ENCODE peak calls at places on chromosomes 7 and 10, in five cellular contexts. One of them, this sample, is unnamed. For H3K4me1, the result is how much of the 10 kb centered on the place peaks cover.

GRCh38 chr10:20986049-20986448 is 88.9 kb upstream of the NEBL start:
- DNase-seq in OCI-LY7: no peak
- DNase-seq in Peyer's patch: no peak
- DNase-seq in stomach: no peak
- DNase-seq in A549: no peak
- DNase-seq in this sample: no peak

GRCh38 chr10:31157125-31157983 is 125.7 kb upstream of the ZNF438 start:
- DNase-seq in OCI-LY7: no peak
- DNase-seq in Peyer's patch: no peak
- DNase-seq in stomach: no peak
- DNase-seq in A549: no peak
- DNase-seq in this sample: peak

GRCh38 chr7:155352076-155352752 is 54.5 kb downstream of the INSIG1 start:
- DNase-seq in OCI-LY7: no peak
- DNase-seq in Peyer's patch: no peak
- DNase-seq in stomach: no peak
- DNase-seq in A549: no peak
- DNase-seq in this sample: no peak

GRCh38 chr7:37247881-37248280 is 200.8 kb downstream of the ELMO1 start:
- DNase-seq in OCI-LY7: no peak
- DNase-seq in Peyer's patch: no peak
- DNase-seq in stomach: no peak
- DNase-seq in A549: no peak
- DNase-seq in this sample: no peak

GRCh38 chr10:31942892-31943291 is 14.3 kb upstream of the ARHGAP12 start:
- DNase-seq in OCI-LY7: no peak
- DNase-seq in Peyer's patch: no peak
- DNase-seq in stomach: peak
- DNase-seq in A549: no peak
- DNase-seq in this sample: no peak

GRCh38 chr10:73585223-73585784 is 5.8 kb downstream of the USP54 start:
- DNase-seq in OCI-LY7: no peak
- DNase-seq in Peyer's patch: no peak
- DNase-seq in stomach: no peak
- DNase-seq in A549: no peak
- DNase-seq in this sample: no peak

GRCh38 chr7:26930201-26930600 is 65.8 kb upstream of the SKAP2 start:
- DNase-seq in OCI-LY7: no peak
- DNase-seq in Peyer's patch: no peak
- DNase-seq in stomach: no peak
- DNase-seq in A549: no peak
- DNase-seq in this sample: no peak

GRCh38 chr7:135414850-135415439 is 95.0 kb downstream of the CNOT4 start:
- DNase-seq in OCI-LY7: peak
- DNase-seq in Peyer's patch: peak
- DNase-seq in stomach: peak
- DNase-seq in A549: peak
- DNase-seq in this sample: no peak

GRCh38 chr10:130013938-130014733 is 50.1 kb upstream of the EBF3 start:
- DNase-seq in OCI-LY7: no peak
- DNase-seq in Peyer's patch: no peak
- DNase-seq in stomach: no peak
- DNase-seq in A549: no peak
- DNase-seq in this sample: no peak

GRCh38 chr7:52500796-52501195 is 534.6 kb upstream of the POM121L12 start:
- DNase-seq in OCI-LY7: no peak
- DNase-seq in Peyer's patch: no peak
- DNase-seq in stomach: no peak
- DNase-seq in A549: no peak
- DNase-seq in this sample: no peak

GRCh38 chr7:130371059-130371458 is 9.2 kb upstream of the CPA1 start:
- DNase-seq in OCI-LY7: no peak
- DNase-seq in Peyer's patch: no peak
- DNase-seq in stomach: peak
- DNase-seq in A549: no peak
- DNase-seq in this sample: peak

GRCh38 chr7:50166997-50167961 is 74.2 kb upstream of the ZPBP start:
- DNase-seq in OCI-LY7: peak
- DNase-seq in Peyer's patch: no peak
- DNase-seq in stomach: no peak
- DNase-seq in A549: no peak
- DNase-seq in this sample: no peak

GRCh38 chr10:88952647-88953111 is at the start of gene ACTA2:
- DNase-seq in OCI-LY7: no peak
- DNase-seq in Peyer's patch: no peak
- DNase-seq in stomach: peak
- DNase-seq in A549: no peak
- DNase-seq in this sample: no peak

GRCh38 chr7:106041140-106041717 is 70.9 kb downstream of the SYPL1 start:
- DNase-seq in OCI-LY7: peak
- DNase-seq in Peyer's patch: peak
- DNase-seq in stomach: peak
- DNase-seq in A549: peak
- DNase-seq in this sample: no peak

GRCh38 chr7:16708980-16709379 is 44.6 kb upstream of the TSPAN13 start:
- DNase-seq in OCI-LY7: no peak
- DNase-seq in Peyer's patch: no peak
- DNase-seq in stomach: no peak
- DNase-seq in A549: no peak
- DNase-seq in this sample: no peak

GRCh38 chr7:66615699-66616098 is 13.0 kb upstream of the KCTD7 start:
- DNase-seq in OCI-LY7: no peak
- DNase-seq in Peyer's patch: no peak
- DNase-seq in stomach: no peak
- DNase-seq in A549: no peak
- DNase-seq in this sample: no peak

GRCh38 chr10:79308016-79308415 is 39.3 kb upstream of the PPIF start:
- DNase-seq in OCI-LY7: no peak
- DNase-seq in Peyer's patch: no peak
- DNase-seq in stomach: no peak
- DNase-seq in A549: no peak
- DNase-seq in this sample: peak

GRCh38 chr7:53350241-53350640 is 314.8 kb downstream of the POM121L12 start:
- DNase-seq in OCI-LY7: peak
- DNase-seq in Peyer's patch: no peak
- DNase-seq in stomach: no peak
- DNase-seq in A549: no peak
- DNase-seq in this sample: no peak

GRCh38 chr10:52308251-52309031 is 5.6 kb upstream of the DKK1 start:
- DNase-seq in OCI-LY7: peak
- DNase-seq in Peyer's patch: peak
- DNase-seq in stomach: peak
- DNase-seq in A549: peak
- DNase-seq in this sample: peak

GRCh38 chr10:119608316-119609155 is 11.8 kb upstream of the TIAL1 start:
- DNase-seq in OCI-LY7: peak
- DNase-seq in Peyer's patch: peak
- DNase-seq in stomach: peak
- DNase-seq in A549: peak
- DNase-seq in this sample: peak

GRCh38 chr10:106267591-106267990 is 896.9 kb downstream of the SORCS1 start:
- DNase-seq in OCI-LY7: no peak
- DNase-seq in Peyer's patch: no peak
- DNase-seq in stomach: no peak
- DNase-seq in A549: no peak
- DNase-seq in this sample: no peak

GRCh38 chr7:129343099-129343700 is 91.0 kb upstream of the STRIP2 start:
- DNase-seq in OCI-LY7: peak
- DNase-seq in Peyer's patch: no peak
- DNase-seq in stomach: no peak
- DNase-seq in A549: peak
- DNase-seq in this sample: no peak

GRCh38 chr7:131859162-131859821 is 302.9 kb upstream of the PODXL start:
- DNase-seq in OCI-LY7: peak
- DNase-seq in Peyer's patch: peak
- DNase-seq in stomach: peak
- DNase-seq in A549: peak
- DNase-seq in this sample: peak

GRCh38 chr7:2048531-2048930 is 184.2 kb downstream of the MAD1L1 start:
- DNase-seq in OCI-LY7: no peak
- DNase-seq in Peyer's patch: no peak
- DNase-seq in stomach: no peak
- DNase-seq in A549: no peak
- DNase-seq in this sample: peak

GRCh38 chr7:103637080-103637479 is 191.1 kb upstream of the SLC26A5 start:
- DNase-seq in OCI-LY7: no peak
- DNase-seq in Peyer's patch: no peak
- DNase-seq in stomach: no peak
- DNase-seq in A549: no peak
- DNase-seq in this sample: no peak

GRCh38 chr10:19702215-19702614 is 114.0 kb upstream of the PLXDC2 start:
- DNase-seq in OCI-LY7: no peak
- DNase-seq in Peyer's patch: no peak
- DNase-seq in stomach: no peak
- DNase-seq in A549: no peak
- DNase-seq in this sample: no peak

GRCh38 chr10:57628592-57629284 is 639.0 kb downstream of the IPMK start:
- DNase-seq in OCI-LY7: no peak
- DNase-seq in Peyer's patch: peak
- DNase-seq in stomach: no peak
- DNase-seq in A549: no peak
- DNase-seq in this sample: no peak

GRCh38 chr10:17880596-17880995 is 71.1 kb upstream of the SLC39A12 start:
- DNase-seq in OCI-LY7: no peak
- DNase-seq in Peyer's patch: no peak
- DNase-seq in stomach: no peak
- DNase-seq in A549: no peak
- DNase-seq in this sample: no peak

GRCh38 chr10:129725482-129725881 is 238.6 kb downstream of the EBF3 start:
- DNase-seq in OCI-LY7: no peak
- DNase-seq in Peyer's patch: no peak
- DNase-seq in stomach: no peak
- DNase-seq in A549: no peak
- DNase-seq in this sample: no peak

GRCh38 chr10:62492012-62492869 is 118.1 kb downstream of the ZNF365 start:
- DNase-seq in OCI-LY7: peak
- DNase-seq in Peyer's patch: no peak
- DNase-seq in stomach: no peak
- DNase-seq in A549: no peak
- DNase-seq in this sample: no peak

GRCh38 chr10:97174937-97175336 is 10.8 kb downstream of the SLIT1 start:
- DNase-seq in OCI-LY7: no peak
- DNase-seq in Peyer's patch: no peak
- DNase-seq in stomach: no peak
- DNase-seq in A549: no peak
- DNase-seq in this sample: no peak

GRCh38 chr7:74479066-74479781 is 25.5 kb downstream of the GTF2IRD1 start:
- DNase-seq in OCI-LY7: no peak
- DNase-seq in Peyer's patch: peak
- DNase-seq in stomach: peak
- DNase-seq in A549: no peak
- DNase-seq in this sample: peak

GRCh38 chr10:27696466-27696865 is 49.2 kb downstream of the MKX start:
- DNase-seq in OCI-LY7: no peak
- DNase-seq in Peyer's patch: no peak
- DNase-seq in stomach: no peak
- DNase-seq in A549: no peak
- DNase-seq in this sample: no peak
- H3K4me3 ChIP-seq in OCI-LY7: no peak
- H3K4me3 ChIP-seq in Peyer's patch: no peak
- H3K4me3 ChIP-seq in stomach: no peak
- H3K4me3 ChIP-seq in A549: no peak
- H3K4me3 ChIP-seq in this sample: no peak

GRCh38 chr7:102000123-102000522 is 182.7 kb downstream of the CUX1 start:
- DNase-seq in OCI-LY7: no peak
- DNase-seq in Peyer's patch: no peak
- DNase-seq in stomach: no peak
- DNase-seq in A549: no peak
- DNase-seq in this sample: no peak

GRCh38 chr7:101998904-101999236 is 181.4 kb downstream of the CUX1 start:
- DNase-seq in OCI-LY7: peak
- DNase-seq in Peyer's patch: no peak
- DNase-seq in stomach: no peak
- DNase-seq in A549: no peak
- DNase-seq in this sample: peak

GRCh38 chr7:101996876-101997275 is 179.4 kb downstream of the CUX1 start:
- DNase-seq in OCI-LY7: no peak
- DNase-seq in Peyer's patch: no peak
- DNase-seq in stomach: no peak
- DNase-seq in A549: no peak
- DNase-seq in this sample: no peak

GRCh38 chr7:101999420-101999819 is 182.0 kb downstream of the CUX1 start:
- DNase-seq in OCI-LY7: no peak
- DNase-seq in Peyer's patch: no peak
- DNase-seq in stomach: no peak
- DNase-seq in A549: no peak
- DNase-seq in this sample: no peak

DNA sequence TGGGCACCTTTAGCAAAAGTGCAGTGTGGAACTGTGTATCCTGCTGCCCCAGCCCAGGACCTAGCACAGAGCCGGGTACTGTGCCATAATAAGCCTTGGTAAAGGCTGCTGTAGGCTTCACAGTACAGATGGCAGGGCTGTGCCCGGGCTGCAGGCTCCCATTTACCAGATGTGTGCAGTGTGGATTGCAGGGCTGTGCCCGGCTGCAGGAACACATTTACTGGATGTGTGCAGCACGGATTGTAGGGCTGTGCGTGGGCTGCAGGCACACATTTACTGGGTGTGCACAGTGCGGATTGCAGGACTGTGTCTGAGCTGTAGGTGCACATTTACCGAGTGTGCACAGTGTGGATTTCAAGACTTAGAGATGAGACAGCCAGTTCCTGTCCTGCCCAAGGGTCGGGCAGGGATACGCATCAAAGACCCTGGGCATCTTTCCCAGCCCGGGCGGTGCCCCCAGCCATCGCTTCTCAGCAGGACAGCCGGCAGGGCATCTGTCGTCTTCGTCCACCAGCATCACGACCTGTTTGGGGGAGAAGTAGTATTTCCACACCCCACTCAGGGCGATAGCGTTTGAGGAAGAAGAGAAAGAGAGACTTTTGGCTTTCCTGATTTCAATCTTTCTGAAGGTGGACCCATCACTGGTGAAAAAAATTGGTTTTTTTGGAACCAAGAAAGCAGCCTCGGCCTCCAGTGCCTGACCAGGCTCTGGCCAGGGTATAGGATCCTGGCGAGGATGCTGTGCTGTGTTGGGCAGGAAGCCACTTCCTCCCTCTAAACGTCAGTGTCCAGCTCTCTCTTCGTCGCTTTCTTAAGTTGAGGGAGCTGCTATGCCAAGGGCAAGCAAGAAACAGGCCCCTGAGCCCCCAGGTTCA is 180.8 kb downstream of the CUX1 start:
- DNase-seq in OCI-LY7: no peak
- DNase-seq in Peyer's patch: no peak
- DNase-seq in stomach: no peak
- DNase-seq in A549: no peak
- DNase-seq in this sample: no peak
- H3K4me1 ChIP-seq in OCI-LY7: half or more
- H3K4me1 ChIP-seq in Peyer's patch: under half
- H3K4me1 ChIP-seq in stomach: under half
- H3K4me1 ChIP-seq in A549: under half
- H3K4me1 ChIP-seq in this sample: under half

GRCh38 chr10:77974396-77975074 is 48.0 kb upstream of the DLG5 start:
- DNase-seq in OCI-LY7: peak
- DNase-seq in Peyer's patch: no peak
- DNase-seq in stomach: peak
- DNase-seq in A549: peak
- DNase-seq in this sample: no peak
- TF ChIP-seq CTCF in OCI-LY7: peak
- TF ChIP-seq CTCF in Peyer's patch: peak
- TF ChIP-seq CTCF in stomach: peak
- TF ChIP-seq CTCF in A549: peak
- TF ChIP-seq CTCF in this sample: no peak

GRCh38 chr10:92641492-92641891 is 48.3 kb upstream of the HHEX start:
- DNase-seq in OCI-LY7: no peak
- DNase-seq in Peyer's patch: no peak
- DNase-seq in stomach: no peak
- DNase-seq in A549: no peak
- DNase-seq in this sample: no peak
- H3K4me3 ChIP-seq in OCI-LY7: no peak
- H3K4me3 ChIP-seq in Peyer's patch: no peak
- H3K4me3 ChIP-seq in stomach: no peak
- H3K4me3 ChIP-seq in A549: no peak
- H3K4me3 ChIP-seq in this sample: no peak

This sample was measured in psoas muscle.